ENCODE peak calls at places on chromosomes 16 and 17, in seven cellular contexts. P, I, T, X, M, Y and J are unnamed samples.

GRCh38 chr16:23557779-23558330 is 328 bp downstream of the UBFD1 start:
- DNase-seq in I (no peak), X (no peak), T (no peak), Y (peak), P (peak), M (no peak), J (no peak)

GRCh38 chr16:52592778-52593177 is 45.8 kb upstream of the TOX3 start:
- DNase-seq in P (no peak), T (no peak), M (no peak), I (no peak), X (no peak), Y (no peak), J (no peak)

GRCh38 chr17:14302421-14303099 is 1.7 kb downstream of the HS3ST3B1 start:
- DNase-seq in T (peak), I (peak), M (no peak), P (peak), X (no peak), Y (peak), J (peak)

GRCh38 chr16:68759062-68759461 is 22.0 kb downstream of the CDH1 start:
- DNase-seq in I (no peak), P (no peak), T (no peak), X (no peak), M (no peak), Y (no peak), J (no peak)

GRCh38 chr17:81837641-81838040 is 2.8 kb upstream of the PPP1R27 start:
- DNase-seq in P (peak), T (no peak), M (no peak), I (no peak), X (no peak), Y (no peak), J (no peak)

GRCh38 chr17:1365445-1366039 is 34.5 kb downstream of the YWHAE start:
- DNase-seq in T (peak), M (peak), P (peak), Y (peak), X (peak), I (peak), J (peak)

GRCh38 chr17:50266384-50267073 is 7.7 kb upstream of the TMEM92 start:
- DNase-seq in I (no peak), T (peak), X (no peak), P (peak), M (no peak), Y (no peak), J (peak)

GRCh38 chr17:82177761-82178498 is 34.7 kb downstream of the CCDC57 start:
- DNase-seq in M (no peak), Y (no peak), I (no peak), T (no peak), P (no peak), X (no peak), J (no peak)

GRCh38 chr16:69179255-69180010 is 7.5 kb upstream of the SNTB2 start:
- DNase-seq in Y (no peak), M (no peak), T (peak), P (peak), I (no peak), X (no peak), J (no peak)

GRCh38 chr17:64004218-64004770 is 6.1 kb downstream of the PRR29 start:
- DNase-seq in I (no peak), Y (no peak), T (no peak), M (no peak), X (no peak), P (no peak), J (no peak)

GRCh38 chr17:356671-357434 is 4.2 kb upstream of the RPH3AL start:
- DNase-seq in P (no peak), I (no peak), T (no peak), X (no peak), M (no peak), Y (no peak), J (no peak)

GRCh38 chr17:59366773-59367656 is 35.6 kb downstream of the YPEL2 start:
- DNase-seq in Y (no peak), T (no peak), P (peak), X (no peak), M (no peak), I (no peak), J (no peak)

GRCh38 chr17:55210292-55210691 is 54.5 kb upstream of the HLF start:
- DNase-seq in T (peak), P (no peak), X (no peak), M (no peak), I (no peak), Y (no peak), J (no peak)

GRCh38 chr16:15966420-15967222 is 17.2 kb downstream of the ABCC1 start:
- DNase-seq in X (peak), P (no peak), M (no peak), I (peak), Y (no peak), T (peak), J (peak)

GRCh38 chr16:9778879-9779278 is 403.3 kb downstream of the GRIN2A start:
- DNase-seq in X (no peak), I (no peak), M (no peak), P (no peak), Y (peak), T (no peak), J (no peak)

GRCh38 chr17:1783834-1784611 is 22.2 kb downstream of the SERPINF1 start:
- DNase-seq in T (peak), M (no peak), Y (peak), P (peak), X (peak), I (peak), J (peak)

GRCh38 chr16:52545157-52545543 is 1.8 kb downstream of the TOX3 start:
- DNase-seq in T (no peak), X (no peak), Y (peak), M (no peak), I (no peak), P (no peak), J (no peak)

GRCh38 chr16:84606081-84606875 is 11.6 kb downstream of the COTL1 start:
- DNase-seq in P (no peak), I (no peak), M (no peak), Y (no peak), T (no peak), X (no peak), J (no peak)

GRCh38 chr16:20300312-20301097 is 26.8 kb downstream of the GP2 start:
- DNase-seq in M (peak), T (peak), P (peak), Y (peak), X (peak), I (peak), J (peak)

GRCh38 chr17:21034350-21035235 is 8.2 kb downstream of the USP22 start:
- DNase-seq in M (peak), Y (peak), X (no peak), I (no peak), T (no peak), P (no peak), J (no peak)

GRCh38 chr17:50559674-50560184 is 786 bp upstream of the CACNA1G start:
- DNase-seq in Y (peak), P (no peak), M (no peak), I (peak), T (peak), X (no peak), J (peak)

GRCh38 chr17:65362826-65363225 is 198.6 kb downstream of the AXIN2 start:
- DNase-seq in P (no peak), I (no peak), Y (no peak), M (no peak), X (no peak), T (no peak), J (no peak)

GRCh38 chr17:72488542-72489272 is 367.9 kb downstream of the SOX9 start:
- DNase-seq in I (no peak), P (no peak), Y (no peak), M (no peak), T (no peak), X (no peak), J (no peak)

GRCh38 chr16:19228575-19228974 is 57.0 kb upstream of the CLEC19A start:
- DNase-seq in Y (no peak), P (no peak), I (no peak), X (no peak), M (no peak), T (no peak), J (no peak)

GRCh38 chr17:76585649-76586593 is at the start of gene ST6GALNAC2:
- DNase-seq in M (no peak), T (peak), Y (peak), I (peak), P (peak), X (no peak), J (peak)
- TF ChIP-seq REST in M (no peak), T (no peak), Y (no peak), I (no peak), P (no peak), X (no peak), J (no peak)

GRCh38 chr16:54009464-54010176 is 277.0 kb downstream of the IRX3 start:
- DNase-seq in Y (no peak), X (no peak), I (no peak), T (no peak), M (no peak), P (no peak), J (no peak)

DNA sequence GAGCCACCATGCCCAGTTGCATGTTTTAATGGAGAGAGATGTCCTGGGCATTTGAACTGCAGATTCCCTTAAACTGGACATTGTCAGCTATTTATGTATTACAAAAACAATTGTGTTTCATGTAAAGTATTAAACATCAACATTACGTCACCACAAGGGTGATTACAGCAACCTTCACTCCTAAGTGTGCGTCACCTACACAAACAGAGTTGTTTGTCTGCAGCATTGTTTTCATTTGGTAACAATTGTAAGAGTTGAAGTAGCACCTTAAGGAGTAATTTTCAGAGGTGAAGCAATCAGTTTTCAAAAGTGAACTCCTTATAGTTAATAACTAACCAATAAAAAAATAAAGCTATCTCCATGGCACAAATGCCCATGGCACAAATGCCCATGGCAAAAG is 271.4 kb downstream of the IRX3 start:
- DNase-seq in Y (no peak), M (no peak), T (no peak), I (no peak), X (no peak), P (no peak), J (no peak)
- TF ChIP-seq REST in Y (no peak), M (no peak), T (no peak), I (no peak), X (no peak), P (no peak), J (no peak)

GRCh38 chr16:2370725-2371124 is 30.2 kb upstream of the ABCA3 start:
- DNase-seq in M (no peak), Y (no peak), X (no peak), P (no peak), I (no peak), T (no peak), J (no peak)
- TF ChIP-seq REST in M (no peak), Y (no peak), X (no peak), P (no peak), I (no peak), T (no peak), J (no peak)

DNA sequence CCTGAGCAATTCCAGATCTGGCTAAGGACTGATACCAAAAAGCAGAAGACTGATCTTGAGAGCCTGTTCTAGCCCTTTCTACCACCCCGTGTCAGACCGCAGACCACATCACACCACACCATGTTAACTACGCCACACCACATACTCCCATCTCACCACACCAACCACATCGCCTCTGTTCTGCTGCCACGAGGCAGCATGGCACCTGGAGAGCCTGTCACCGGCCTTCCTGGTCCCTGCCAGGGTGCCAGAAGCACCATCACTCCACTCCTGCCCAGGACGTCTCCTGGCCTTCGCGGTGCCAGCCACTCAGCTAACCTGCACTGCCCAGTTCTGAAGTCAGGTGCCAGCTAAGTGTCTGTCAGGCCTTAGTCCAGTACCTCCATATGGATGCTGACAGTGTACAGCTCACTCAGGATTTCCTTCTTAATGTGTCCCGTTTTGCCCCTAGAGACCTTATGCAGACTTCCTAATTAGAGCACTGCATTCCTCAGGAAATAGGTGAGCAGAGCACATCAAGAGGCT is 37.2 kb upstream of the BCAR1 start:
- DNase-seq in X (no peak), I (no peak), T (no peak), P (no peak), M (peak), Y (no peak), J (no peak)
- TF ChIP-seq REST in X (no peak), I (no peak), T (no peak), P (no peak), M (no peak), Y (no peak), J (no peak)

GRCh38 chr17:53135969-53136368 is 686.8 kb upstream of the KIF2B start:
- DNase-seq in Y (no peak), M (no peak), T (peak), P (no peak), I (no peak), X (no peak), J (no peak)
- TF ChIP-seq REST in Y (no peak), M (no peak), T (no peak), P (no peak), I (no peak), X (no peak), J (no peak)

GRCh38 chr17:32985357-32985756 is 6.3 kb upstream of the SPACA3 start:
- DNase-seq in P (no peak), I (no peak), M (no peak), T (no peak), X (no peak), Y (no peak), J (no peak)
- TF ChIP-seq REST in P (no peak), I (no peak), M (no peak), T (no peak), X (no peak), Y (no peak), J (no peak)